ENCODE peak calls at places on chromosomes 5 and 9, in eight cellular contexts. N, S, G, M, C, Q, R and H are unnamed samples.

GRCh38 chr5:82815871-82816270 is 261.3 kb downstream of the TMEM167A start:
- DNase-seq in N (no peak), S (no peak), G (no peak), M (no peak), C (no peak), Q (peak; percentile 68), R (no peak), H (no peak)

GRCh38 chr5:54292866-54293265 is 17.5 kb downstream of the ARL15 start:
- DNase-seq in N (no peak), S (no peak), G (no peak), M (no peak), C (no peak), Q (no peak), R (no peak), H (no peak)

GRCh38 chr9:123373941-123374340 is 17.9 kb downstream of the CRB2 start:
- DNase-seq in N (no peak), S (no peak), G (no peak), M (peak; percentile 86), C (no peak), Q (no peak), R (no peak), H (no peak)

GRCh38 chr5:43664641-43665040 is 61.7 kb downstream of the NNT start:
- DNase-seq in N (no peak), S (no peak), G (no peak), M (no peak), C (no peak), Q (peak; percentile 12), R (no peak), H (no peak)

GRCh38 chr9:89564257-89564878 is 40.4 kb upstream of the GADD45G start:
- DNase-seq in N (peak; percentile 29), S (no peak), G (peak; percentile 11), M (peak; percentile 84), C (no peak), Q (peak; percentile 9), R (peak; percentile 70), H (no peak)

GRCh38 chr5:177474845-177475562 is 1.6 kb upstream of the DBN1 start:
- DNase-seq in N (no peak), S (no peak), G (no peak), M (no peak), C (no peak), Q (no peak), R (no peak), H (no peak)

GRCh38 chr5:122101636-122102285 is 23.7 kb upstream of the LOX start:
- DNase-seq in N (peak; percentile 67), S (peak; percentile 84), G (peak; percentile 39), M (peak; percentile 17), C (no peak), Q (peak; percentile 80), R (peak; percentile 38), H (no peak)

GRCh38 chr5:79436224-79436623 is 77.7 kb downstream of the HOMER1 start:
- DNase-seq in N (peak; percentile 8), S (peak; percentile 71), G (no peak), M (no peak), C (no peak), Q (peak; percentile 63), R (peak; percentile 18), H (no peak)

GRCh38 chr5:75538201-75538600 is 26.5 kb downstream of the POLK start:
- DNase-seq in N (no peak), S (no peak), G (no peak), M (no peak), C (no peak), Q (no peak), R (no peak), H (no peak)

GRCh38 chr5:123538670-123539459 is 26.9 kb downstream of the CSNK1G3 start:
- DNase-seq in N (no peak), S (peak; percentile 13), G (no peak), M (no peak), C (no peak), Q (peak; percentile 10), R (no peak), H (no peak)

GRCh38 chr5:105868038-105868775 is 1802.5 kb downstream of the EFNA5 start:
- DNase-seq in N (no peak), S (no peak), G (no peak), M (no peak), C (no peak), Q (peak; percentile 31), R (no peak), H (no peak)

GRCh38 chr5:136087961-136088871 is 44.4 kb upstream of the SMAD5 start:
- DNase-seq in N (no peak), S (no peak), G (no peak), M (peak; percentile 48), C (no peak), Q (peak; percentile 93), R (no peak), H (no peak)

GRCh38 chr9:108759399-108759798 is 96.4 kb downstream of the ACTL7B start:
- DNase-seq in N (no peak), S (no peak), G (no peak), M (no peak), C (no peak), Q (no peak), R (no peak), H (no peak)

GRCh38 chr5:106640511-106640910 is 1030.2 kb downstream of the EFNA5 start:
- DNase-seq in N (no peak), S (peak; percentile 4), G (no peak), M (no peak), C (no peak), Q (no peak), R (no peak), H (no peak)

GRCh38 chr5:178269499-178269898 is 36.9 kb upstream of the PHYKPL start:
- DNase-seq in N (no peak), S (no peak), G (no peak), M (no peak), C (no peak), Q (no peak), R (no peak), H (no peak)

GRCh38 chr5:178120661-178121357 is 7.5 kb downstream of the N4BP3 start:
- DNase-seq in N (peak; percentile 73), S (peak; percentile 59), G (peak; percentile 90), M (peak; percentile 82), C (peak; percentile 87), Q (peak; percentile 79), R (peak; percentile 89), H (peak; percentile 76)

GRCh38 chr5:56527174-56527573 is 288.2 kb upstream of the MAP3K1 start:
- DNase-seq in N (no peak), S (no peak), G (no peak), M (no peak), C (no peak), Q (no peak), R (no peak), H (no peak)

GRCh38 chr9:6930827-6931226 is 173.1 kb downstream of the KDM4C start:
- DNase-seq in N (no peak), S (peak; percentile 75), G (no peak), M (no peak), C (no peak), Q (peak; percentile 56), R (no peak), H (no peak)